ENCODE peak calls at places on chromosomes 16 and 17, in five cellular contexts. N, G, Q, L and O are unnamed samples.

GRCh38 chr16:9364721-9365693 is 273.6 kb downstream of the HAPSTR1 start:
- DNase-seq in N (peak), G (no peak), Q (no peak), L (peak), O (no peak)

GRCh38 chr17:61556224-61557188 is 34.5 kb downstream of the NACA2 start:
- DNase-seq in N (no peak), G (no peak), Q (no peak), L (no peak), O (no peak)

GRCh38 chr16:50547944-50548658 is at the start of gene NKD1:
- DNase-seq in N (peak), G (peak), Q (peak), L (peak), O (peak)

GRCh38 chr16:11835891-11836652 is 15.3 kb downstream of the RSL1D1 start:
- DNase-seq in N (no peak), G (peak), Q (no peak), L (no peak), O (no peak)

GRCh38 chr17:68497885-68498319 is 14.3 kb upstream of the PRKAR1A start:
- DNase-seq in N (no peak), G (no peak), Q (no peak), L (no peak), O (no peak)

GRCh38 chr17:37086329-37086728 is 137.6 kb downstream of the AATF start:
- DNase-seq in N (no peak), G (no peak), Q (no peak), L (no peak), O (no peak)

GRCh38 chr16:66020061-66020460 is 346.4 kb upstream of the CDH5 start:
- DNase-seq in N (no peak), G (peak), Q (no peak), L (no peak), O (no peak)

GRCh38 chr16:85391769-85392583 is 221.1 kb upstream of the GSE1 start:
- DNase-seq in N (no peak), G (no peak), Q (no peak), L (no peak), O (no peak)

GRCh38 chr17:37516131-37516561 is 26.5 kb downstream of the DUSP14 start:
- DNase-seq in N (no peak), G (no peak), Q (no peak), L (no peak), O (no peak)

GRCh38 chr16:88527186-88527936 is 42.8 kb upstream of the ZC3H18 start:
- DNase-seq in N (no peak), G (peak), Q (peak), L (no peak), O (no peak)

GRCh38 chr17:65759532-65759931 is 198.1 kb upstream of the AXIN2 start:
- DNase-seq in N (no peak), G (no peak), Q (no peak), L (no peak), O (no peak)

GRCh38 chr17:57020208-57020607 is 42.3 kb downstream of the SCPEP1 start:
- DNase-seq in N (no peak), G (no peak), Q (no peak), L (no peak), O (no peak)

GRCh38 chr17:69857412-69857835 is 217.6 kb upstream of the KCNJ16 start:
- DNase-seq in N (no peak), G (peak), Q (no peak), L (no peak), O (no peak)

GRCh38 chr17:80717661-80718060 is 173.0 kb downstream of the RPTOR start:
- DNase-seq in N (no peak), G (no peak), Q (no peak), L (no peak), O (no peak)

GRCh38 chr16:1903845-1904820 is 14.1 kb downstream of the HS3ST6 start:
- DNase-seq in N (no peak), G (no peak), Q (no peak), L (no peak), O (no peak)

GRCh38 chr17:38338535-38338934 is 5.2 kb downstream of the GPR179 start:
- DNase-seq in N (no peak), G (no peak), Q (no peak), L (no peak), O (no peak)

GRCh38 chr16:35452471-35452870 is 1993.1 kb downstream of the TP53TG3F start:
- DNase-seq in N (no peak), G (no peak), Q (no peak), L (no peak), O (no peak)

GRCh38 chr17:39134878-39135277 is 16.6 kb downstream of the PLXDC1 start:
- DNase-seq in N (no peak), G (peak), Q (no peak), L (no peak), O (no peak)

GRCh38 chr17:20935740-20936139 is 107.1 kb downstream of the USP22 start:
- DNase-seq in N (no peak), G (peak), Q (no peak), L (no peak), O (no peak)

GRCh38 chr17:50661348-50661747 is 26.7 kb downstream of the ABCC3 start:
- DNase-seq in N (no peak), G (no peak), Q (no peak), L (no peak), O (no peak)

GRCh38 chr17:66580178-66580577 is 254.7 kb upstream of the CACNG5 start:
- DNase-seq in N (no peak), G (peak), Q (no peak), L (no peak), O (no peak)

GRCh38 chr17:31443386-31443785 is 51.9 kb downstream of the RAB11FIP4 start:
- DNase-seq in N (no peak), G (no peak), Q (no peak), L (no peak), O (no peak)

GRCh38 chr17:21129023-21129681 is 2.4 kb downstream of the DHRS7B start:
- DNase-seq in N (no peak), G (peak), Q (no peak), L (peak), O (no peak)

GRCh38 chr17:57672205-57672632 is 72.9 kb downstream of the CCDC182 start:
- DNase-seq in N (no peak), G (peak), Q (peak), L (no peak), O (no peak)

GRCh38 chr17:29412780-29413565 is 22.8 kb downstream of the TAOK1 start:
- DNase-seq in N (no peak), G (peak), Q (no peak), L (no peak), O (no peak)

GRCh38 chr16:89187337-89188063 is 12.8 kb downstream of the SLC22A31 start:
- DNase-seq in N (no peak), G (no peak), Q (peak), L (no peak), O (no peak)

GRCh38 chr16:30381351-30382041 is 865 bp downstream of the SEPTIN1 start:
- DNase-seq in N (no peak), G (no peak), Q (no peak), L (no peak), O (no peak)